ENCODE peak calls at places on chromosome 12, in nine cellular contexts. X is IMR-90, W is NT2/D1, F is heart left ventricle, K is lung, G is stomach, Q is osteoblast, M is left ventricle myocardium inferior, D is body of pancreas. N is an unnamed sample.

GRCh38 chr12:39329015-39329414 is 113.9 kb downstream of the KIF21A start:
- DNase-seq in X (no peak), W (no peak), F (no peak), K (no peak), G (no peak), Q (peak; percentile 2), M (no peak), D (no peak), N (no peak)

GRCh38 chr12:10749700-10750384 is 26.7 kb upstream of the YBX3 start:
- DNase-seq in X (peak; percentile 97), W (peak; percentile 95), F (peak; percentile 61), K (peak; percentile 73), G (peak; percentile 70), Q (peak; percentile 89), M (peak; percentile 40), D (peak; percentile 89), N (peak; percentile 86)

GRCh38 chr12:38905480-38906351 is at the start of gene CPNE8:
- DNase-seq in X (no peak), W (peak; percentile 35), F (peak; percentile 87), K (peak; percentile 78), G (peak; percentile 61), Q (peak; percentile 95), M (peak; percentile 86), D (peak; percentile 77), N (peak; percentile 75)

GRCh38 chr12:92912052-92912451 is 17.0 kb downstream of the EEA1 start:
- DNase-seq in X (peak; percentile 32), W (no peak), F (no peak), K (no peak), G (no peak), Q (peak; percentile 59), M (no peak), D (no peak), N (no peak)

GRCh38 chr12:95739561-95740313 is 50.8 kb downstream of the NTN4 start:
- DNase-seq in X (no peak), W (no peak), F (peak; percentile 87), K (no peak), G (no peak), Q (no peak), M (peak; percentile 75), D (peak; percentile 65), N (no peak)

GRCh38 chr12:92360543-92360942 is 214.9 kb upstream of the BTG1 start:
- DNase-seq in X (no peak), W (no peak), F (no peak), K (no peak), G (no peak), Q (no peak), M (no peak), D (no peak), N (no peak)

GRCh38 chr12:123067654-123068053 is 83.2 kb downstream of the PITPNM2 start:
- DNase-seq in X (no peak), W (no peak), F (peak; percentile 57), K (no peak), G (no peak), Q (no peak), M (no peak), D (no peak), N (no peak)

GRCh38 chr12:46770501-46771183 is 55.2 kb downstream of the SLC38A4 start:
- DNase-seq in X (peak; percentile 59), W (no peak), F (no peak), K (no peak), G (no peak), Q (peak; percentile 27), M (no peak), D (peak; percentile 40), N (peak; percentile 69)

GRCh38 chr12:56338643-56339422 is at the start of gene IL23A:
- DNase-seq in X (peak; percentile 59), W (no peak), F (no peak), K (no peak), G (no peak), Q (no peak), M (no peak), D (peak; percentile 18), N (peak; percentile 54)

GRCh38 chr12:119423285-119423684 is 88.8 kb downstream of the CCDC60 start:
- DNase-seq in X (no peak), W (peak; percentile 66), F (no peak), K (no peak), G (no peak), Q (no peak), M (no peak), D (no peak), N (peak; percentile 56)

GRCh38 chr12:113056381-113056630 is 224 bp upstream of the DTX1 start:
- DNase-seq in X (no peak), W (no peak), F (no peak), K (no peak), G (no peak), Q (no peak), M (no peak), D (no peak), N (no peak)

GRCh38 chr12:109716092-109716479 is 2.5 kb downstream of the FAM222A start:
- DNase-seq in X (no peak), W (no peak), F (no peak), K (no peak), G (no peak), Q (peak; percentile 79), M (no peak), D (no peak), N (no peak)

GRCh38 chr12:15829949-15830348 is 40.8 kb upstream of the EPS8 start:
- DNase-seq in X (peak; percentile 61), W (no peak), F (peak; percentile 35), K (no peak), G (no peak), Q (peak; percentile 74), M (no peak), D (peak; percentile 14), N (no peak)

GRCh38 chr12:23954332-23954731 is 4.9 kb upstream of the SOX5 start:
- DNase-seq in X (peak; percentile 76), W (no peak), F (no peak), K (no peak), G (no peak), Q (no peak), M (no peak), D (no peak), N (no peak)

GRCh38 chr12:124727922-124728321 is 135.7 kb downstream of the SCARB1 start:
- DNase-seq in X (no peak), W (no peak), F (peak; percentile 17), K (no peak), G (no peak), Q (no peak), M (no peak), D (no peak), N (no peak)

GRCh38 chr12:24979286-24979685 is 30.4 kb upstream of the BCAT1 start:
- DNase-seq in X (no peak), W (no peak), F (peak; percentile 34), K (no peak), G (no peak), Q (no peak), M (peak; percentile 16), D (peak; percentile 18), N (no peak)

GRCh38 chr12:32836710-32837109 is 59.9 kb downstream of the PKP2 start:
- DNase-seq in X (no peak), W (no peak), F (no peak), K (no peak), G (no peak), Q (no peak), M (no peak), D (no peak), N (no peak)

GRCh38 chr12:69648476-69648875 is 37.8 kb upstream of the LRRC10 start:
- DNase-seq in X (peak; percentile 96), W (no peak), F (no peak), K (no peak), G (no peak), Q (peak; percentile 68), M (no peak), D (no peak), N (no peak)

GRCh38 chr12:21117995-21118394 is 13.0 kb upstream of the SLCO1B1 start:
- DNase-seq in X (no peak), W (no peak), F (no peak), K (no peak), G (no peak), Q (no peak), M (no peak), D (no peak), N (no peak)
- H3K9me3 ChIP-seq in X (peaks cover 11% of the 10 kb centered on the region), W (no peaks in the 10 kb centered on the region), F (no peaks in the 10 kb centered on the region), K (no peaks in the 10 kb centered on the region), G (no peaks in the 10 kb centered on the region), Q (no peaks in the 10 kb centered on the region), M (peaks cover 7% of the 10 kb centered on the region), D (no peaks in the 10 kb centered on the region), N (no peaks in the 10 kb centered on the region)

GRCh38 chr12:33926095-33926494 is 96.2 kb upstream of the ALG10 start:
- DNase-seq in X (no peak), W (no peak), F (no peak), K (no peak), G (no peak), Q (no peak), M (no peak), D (no peak), N (no peak)
- H3K9me3 ChIP-seq in X (peaks cover 7% of the 10 kb centered on the region), W (peaks cover 29% of the 10 kb centered on the region), F (no peaks in the 10 kb centered on the region), K (no peaks in the 10 kb centered on the region), G (peaks cover 21% of the 10 kb centered on the region), Q (peaks cover 2% of the 10 kb centered on the region), M (peaks cover 29% of the 10 kb centered on the region), D (no peaks in the 10 kb centered on the region), N (no peaks in the 10 kb centered on the region)

DNA sequence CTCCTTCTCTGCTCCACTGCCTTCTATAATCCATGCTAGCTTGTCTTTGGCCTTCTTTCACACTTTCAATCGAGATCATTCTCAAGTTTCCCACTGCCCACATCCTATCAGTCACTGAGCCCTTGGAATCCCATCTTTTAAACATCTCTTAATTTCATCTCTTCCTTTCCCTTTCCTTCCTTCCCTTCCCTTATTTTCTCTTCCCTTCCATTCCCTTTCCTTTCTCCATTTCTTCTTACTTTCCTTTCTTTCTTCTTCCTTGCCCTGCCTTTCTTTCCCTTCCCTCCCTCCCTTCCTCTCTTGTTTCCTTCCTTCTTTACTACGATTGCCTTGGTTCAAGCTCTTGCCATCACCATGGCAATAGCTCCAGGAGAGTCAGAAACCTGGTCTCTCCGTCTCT is 183.8 kb downstream of the EMP1 start:
- DNase-seq in X (no peak), W (no peak), F (no peak), K (peak; percentile 6), G (no peak), Q (no peak), M (no peak), D (no peak), N (no peak)
- H3K9me3 ChIP-seq in X (no peaks in the 10 kb centered on the region), W (peaks cover 15% of the 10 kb centered on the region), F (no peaks in the 10 kb centered on the region), K (no peaks in the 10 kb centered on the region), G (no peaks in the 10 kb centered on the region), Q (no peaks in the 10 kb centered on the region), M (peaks cover 11% of the 10 kb centered on the region), D (no peaks in the 10 kb centered on the region), N (no peaks in the 10 kb centered on the region)

DNA sequence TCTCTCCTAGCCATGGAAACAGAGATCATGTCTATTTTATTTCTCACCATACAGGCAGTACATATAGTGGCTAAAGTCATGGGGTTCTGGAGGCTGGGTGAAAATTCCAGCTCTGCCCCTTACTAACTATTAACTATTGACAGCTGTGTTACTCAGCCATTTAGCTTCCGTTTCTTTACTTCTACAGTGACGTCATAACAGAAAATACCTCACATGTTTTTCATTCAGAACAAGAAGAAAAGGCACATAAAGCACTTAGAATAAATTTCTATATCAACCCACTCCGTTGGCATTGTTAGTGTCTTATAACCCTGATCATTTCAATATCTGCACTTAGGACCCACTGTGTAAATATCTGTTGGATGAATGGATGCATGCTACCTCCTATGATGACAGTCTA is 1506.9 kb upstream of the TMEM132C start:
- DNase-seq in X (no peak), W (no peak), F (no peak), K (no peak), G (no peak), Q (no peak), M (no peak), D (no peak), N (no peak)
- H3K9me3 ChIP-seq in X (peaks cover 20% of the 10 kb centered on the region), W (peaks cover 16% of the 10 kb centered on the region), F (peaks cover 8% of the 10 kb centered on the region), K (peaks cover 6% of the 10 kb centered on the region), G (peaks cover 33% of the 10 kb centered on the region), Q (no peaks in the 10 kb centered on the region), M (peaks cover 36% of the 10 kb centered on the region), D (no peaks in the 10 kb centered on the region), N (no peaks in the 10 kb centered on the region)

N was measured in neural progenitor cell.